ENCODE peak calls at places on chromosomes 12 and 14, in six cellular contexts. One of them, this sample, is unnamed. For H3K27me3, the result is how much of the 10 kb centered on the place peaks cover.

GRCh38 chr14:23513005-23513412 is 38.6 kb downstream of the ZFHX2 start:
- DNase-seq in K562: no peak
- DNase-seq in GM23338: no peak
- DNase-seq in GM12878: no peak
- DNase-seq in HepG2: no peak
- DNase-seq in SK-N-SH: peak
- DNase-seq in this sample: no peak

GRCh38 chr14:101116065-101116464 is 212.5 kb upstream of the RTL1 start:
- DNase-seq in K562: no peak
- DNase-seq in GM23338: peak
- DNase-seq in GM12878: no peak
- DNase-seq in HepG2: no peak
- DNase-seq in SK-N-SH: no peak
- DNase-seq in this sample: no peak

GRCh38 chr12:120764766-120765165 is 39.1 kb downstream of the ACADS start:
- DNase-seq in K562: no peak
- DNase-seq in GM23338: no peak
- DNase-seq in GM12878: no peak
- DNase-seq in HepG2: no peak
- DNase-seq in SK-N-SH: no peak
- DNase-seq in this sample: no peak

GRCh38 chr14:73238941-73239340 is 1.6 kb downstream of the PAPLN start:
- DNase-seq in K562: no peak
- DNase-seq in GM23338: no peak
- DNase-seq in GM12878: no peak
- DNase-seq in HepG2: no peak
- DNase-seq in SK-N-SH: peak
- DNase-seq in this sample: no peak

GRCh38 chr14:74846968-74847549 is 28.9 kb downstream of the PROX2 start:
- DNase-seq in K562: no peak
- DNase-seq in GM23338: no peak
- DNase-seq in GM12878: no peak
- DNase-seq in HepG2: no peak
- DNase-seq in SK-N-SH: no peak
- DNase-seq in this sample: no peak

GRCh38 chr12:114401346-114402320 is 4.3 kb downstream of the TBX5 start:
- DNase-seq in K562: no peak
- DNase-seq in GM23338: no peak
- DNase-seq in GM12878: no peak
- DNase-seq in HepG2: no peak
- DNase-seq in SK-N-SH: no peak
- DNase-seq in this sample: no peak

GRCh38 chr14:101709962-101710891 is 51.3 kb upstream of the PPP2R5C start:
- DNase-seq in K562: peak
- DNase-seq in GM23338: no peak
- DNase-seq in GM12878: no peak
- DNase-seq in HepG2: peak
- DNase-seq in SK-N-SH: no peak
- DNase-seq in this sample: no peak

GRCh38 chr14:96274122-96274910 is 18.3 kb downstream of the BDKRB1 start:
- DNase-seq in K562: no peak
- DNase-seq in GM23338: no peak
- DNase-seq in GM12878: no peak
- DNase-seq in HepG2: no peak
- DNase-seq in SK-N-SH: peak
- DNase-seq in this sample: no peak

GRCh38 chr14:72999316-72999715 is 27.6 kb downstream of the ZFYVE1 start:
- DNase-seq in K562: no peak
- DNase-seq in GM23338: no peak
- DNase-seq in GM12878: no peak
- DNase-seq in HepG2: no peak
- DNase-seq in SK-N-SH: no peak
- DNase-seq in this sample: no peak

GRCh38 chr12:68267892-68268396 is 14.5 kb upstream of the IL22 start:
- DNase-seq in K562: no peak
- DNase-seq in GM23338: no peak
- DNase-seq in GM12878: no peak
- DNase-seq in HepG2: no peak
- DNase-seq in SK-N-SH: no peak
- DNase-seq in this sample: peak

GRCh38 chr12:10052111-10052913 is 21.8 kb downstream of the CLEC9A start:
- DNase-seq in K562: no peak
- DNase-seq in GM23338: no peak
- DNase-seq in GM12878: peak
- DNase-seq in HepG2: no peak
- DNase-seq in SK-N-SH: no peak
- DNase-seq in this sample: no peak

GRCh38 chr14:75521415-75522199 is 662 bp upstream of the BATF start:
- DNase-seq in K562: no peak
- DNase-seq in GM23338: no peak
- DNase-seq in GM12878: no peak
- DNase-seq in HepG2: peak
- DNase-seq in SK-N-SH: no peak
- DNase-seq in this sample: no peak

GRCh38 chr12:71027835-71028234 is 107.3 kb upstream of the PTPRR start:
- DNase-seq in K562: no peak
- DNase-seq in GM23338: no peak
- DNase-seq in GM12878: no peak
- DNase-seq in HepG2: no peak
- DNase-seq in SK-N-SH: no peak
- DNase-seq in this sample: no peak

GRCh38 chr14:54108481-54109471 is 152.2 kb upstream of the BMP4 start:
- DNase-seq in K562: no peak
- DNase-seq in GM23338: no peak
- DNase-seq in GM12878: no peak
- DNase-seq in HepG2: peak
- DNase-seq in SK-N-SH: no peak
- DNase-seq in this sample: no peak

GRCh38 chr12:5969974-5970690 is 25.1 kb upstream of the ANO2 start:
- DNase-seq in K562: no peak
- DNase-seq in GM23338: no peak
- DNase-seq in GM12878: no peak
- DNase-seq in HepG2: no peak
- DNase-seq in SK-N-SH: no peak
- DNase-seq in this sample: no peak

GRCh38 chr14:98470663-98471062 is 801.3 kb downstream of the BCL11B start:
- DNase-seq in K562: no peak
- DNase-seq in GM23338: no peak
- DNase-seq in GM12878: no peak
- DNase-seq in HepG2: no peak
- DNase-seq in SK-N-SH: no peak
- DNase-seq in this sample: no peak

GRCh38 chr14:69132513-69133181 is 20.3 kb downstream of the DCAF5 start:
- DNase-seq in K562: no peak
- DNase-seq in GM23338: no peak
- DNase-seq in GM12878: no peak
- DNase-seq in HepG2: no peak
- DNase-seq in SK-N-SH: no peak
- DNase-seq in this sample: no peak

GRCh38 chr12:27965966-27966365 is 6.6 kb downstream of the PTHLH start:
- DNase-seq in K562: no peak
- DNase-seq in GM23338: no peak
- DNase-seq in GM12878: no peak
- DNase-seq in HepG2: no peak
- DNase-seq in SK-N-SH: no peak
- DNase-seq in this sample: no peak
- H3K27me3 ChIP-seq in K562: under half
- H3K27me3 ChIP-seq in GM23338: half or more
- H3K27me3 ChIP-seq in GM12878: under half
- H3K27me3 ChIP-seq in HepG2: under half
- H3K27me3 ChIP-seq in SK-N-SH: under half
- H3K27me3 ChIP-seq in this sample: under half

DNA sequence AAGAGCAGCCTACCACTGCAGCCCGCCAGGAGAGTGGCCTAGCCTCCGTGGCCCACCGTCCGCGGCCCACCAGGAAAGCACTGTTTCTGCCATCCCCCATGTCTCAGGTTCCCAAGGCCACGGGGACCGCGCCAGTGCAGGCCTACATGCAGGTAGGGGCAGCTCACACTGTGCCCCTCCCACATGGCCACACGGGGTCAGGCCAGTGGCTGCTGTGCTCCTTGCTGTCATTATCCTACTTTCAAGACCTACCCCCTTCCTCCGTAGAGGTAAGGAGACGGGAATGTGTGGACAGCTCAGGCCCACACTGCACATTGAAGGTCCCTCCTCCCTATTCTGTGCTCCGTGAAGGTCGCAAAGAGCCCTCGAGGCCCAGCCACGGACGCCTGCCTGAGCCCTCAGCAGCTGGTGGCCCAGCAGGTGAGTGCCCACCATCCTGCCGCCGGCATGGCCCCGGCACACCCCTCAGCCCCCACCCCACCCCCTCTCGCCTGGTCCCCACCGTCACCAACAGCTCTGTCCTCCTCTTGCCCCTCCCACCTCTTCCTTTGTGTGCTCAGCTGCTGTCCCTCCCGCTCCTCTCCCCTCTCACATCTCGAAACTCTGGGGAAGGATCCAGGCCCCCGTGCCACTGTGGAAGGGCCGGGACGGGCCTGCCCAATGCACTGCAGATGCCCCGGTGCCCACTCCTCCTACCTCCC is 10.0 kb downstream of the DDX51 start:
- DNase-seq in K562: no peak
- DNase-seq in GM23338: peak
- DNase-seq in GM12878: no peak
- DNase-seq in HepG2: no peak
- DNase-seq in SK-N-SH: no peak
- DNase-seq in this sample: no peak
- TF ChIP-seq REST in K562: no peak
- TF ChIP-seq REST in GM23338: no peak
- TF ChIP-seq REST in GM12878: no peak
- TF ChIP-seq REST in HepG2: no peak
- TF ChIP-seq REST in SK-N-SH: no peak
- TF ChIP-seq REST in this sample: no peak

DNA sequence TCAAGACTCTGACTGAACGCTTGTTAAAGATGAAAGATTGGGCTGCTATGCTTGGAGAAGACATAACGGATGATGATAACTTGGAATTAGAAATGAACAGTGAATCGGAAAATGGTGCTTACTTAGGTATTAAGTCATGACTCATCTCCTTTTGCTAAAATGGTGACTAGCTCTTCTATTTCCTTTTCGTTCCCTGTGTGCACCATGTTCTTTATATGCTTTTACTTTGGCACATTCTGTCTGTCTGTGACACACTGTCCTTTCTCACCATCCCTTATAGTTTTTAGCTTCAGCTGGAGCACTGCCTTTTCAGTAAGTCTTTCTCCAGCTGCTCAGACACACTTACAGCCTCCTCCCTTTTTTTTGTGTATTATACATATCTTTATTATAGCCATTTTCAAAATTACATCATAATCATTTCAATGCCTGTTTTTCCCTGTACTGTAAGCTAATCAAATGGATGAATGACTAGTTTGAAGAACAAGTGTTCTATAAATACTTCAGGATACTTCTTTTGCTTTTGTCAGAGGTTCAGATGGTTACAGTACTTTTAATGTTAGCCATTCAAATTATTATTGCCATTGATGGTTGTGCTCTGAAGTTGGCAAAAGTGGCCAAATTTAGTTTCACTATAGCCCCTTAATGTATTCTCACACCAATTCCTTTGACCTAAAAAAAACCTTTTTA is 68.6 kb downstream of the MIA2 start:
- DNase-seq in K562: no peak
- DNase-seq in GM23338: no peak
- DNase-seq in GM12878: no peak
- DNase-seq in HepG2: no peak
- DNase-seq in SK-N-SH: no peak
- DNase-seq in this sample: no peak
- TF ChIP-seq POLR2AphosphoS5 in K562: no peak
- TF ChIP-seq POLR2AphosphoS5 in GM23338: no peak
- TF ChIP-seq POLR2AphosphoS5 in GM12878: no peak
- TF ChIP-seq POLR2AphosphoS5 in HepG2: no peak
- TF ChIP-seq POLR2AphosphoS5 in SK-N-SH: no peak
- TF ChIP-seq POLR2AphosphoS5 in this sample: no peak

GRCh38 chr12:98896938-98897337 is 251.8 kb downstream of the APAF1 start:
- DNase-seq in K562: no peak
- DNase-seq in GM23338: peak
- DNase-seq in GM12878: no peak
- DNase-seq in HepG2: no peak
- DNase-seq in SK-N-SH: no peak
- DNase-seq in this sample: no peak
- H3K27me3 ChIP-seq in K562: under half
- H3K27me3 ChIP-seq in GM23338: under half
- H3K27me3 ChIP-seq in GM12878: under half
- H3K27me3 ChIP-seq in HepG2: under half
- H3K27me3 ChIP-seq in SK-N-SH: under half
- H3K27me3 ChIP-seq in this sample: under half

GRCh38 chr12:7748774-7749296 is 1.7 kb upstream of the CLEC4C start:
- DNase-seq in K562: no peak
- DNase-seq in GM23338: no peak
- DNase-seq in GM12878: no peak
- DNase-seq in HepG2: no peak
- DNase-seq in SK-N-SH: no peak
- DNase-seq in this sample: no peak

GRCh38 chr12:7751394-7751793 is 4.2 kb upstream of the CLEC4C start:
- DNase-seq in K562: no peak
- DNase-seq in GM23338: no peak
- DNase-seq in GM12878: no peak
- DNase-seq in HepG2: no peak
- DNase-seq in SK-N-SH: no peak
- DNase-seq in this sample: no peak

GRCh38 chr12:7747196-7747595 is at the start of gene CLEC4C:
- DNase-seq in K562: no peak
- DNase-seq in GM23338: no peak
- DNase-seq in GM12878: no peak
- DNase-seq in HepG2: no peak
- DNase-seq in SK-N-SH: no peak
- DNase-seq in this sample: peak

GRCh38 chr12:7749442-7749841 is 2.3 kb upstream of the CLEC4C start:
- DNase-seq in K562: no peak
- DNase-seq in GM23338: no peak
- DNase-seq in GM12878: no peak
- DNase-seq in HepG2: no peak
- DNase-seq in SK-N-SH: no peak
- DNase-seq in this sample: no peak

DNA sequence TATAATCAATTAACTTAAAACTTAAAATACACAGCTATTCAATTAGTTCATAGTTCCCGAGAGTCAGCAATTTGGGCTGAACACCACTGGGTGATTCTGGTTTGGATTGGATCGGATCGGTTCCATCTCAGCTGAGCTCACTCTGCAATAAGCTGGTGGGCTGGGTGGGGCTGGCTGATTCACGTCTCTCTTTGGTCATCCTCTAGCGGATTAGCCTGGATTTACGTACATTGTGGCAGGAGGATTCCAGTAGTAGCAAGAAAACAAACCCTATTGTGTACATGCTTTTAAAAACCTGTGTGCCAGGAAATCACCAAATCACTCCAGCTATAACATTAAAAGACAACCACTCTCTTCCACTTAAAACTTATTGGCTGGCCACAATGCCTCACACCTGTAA is 3.2 kb upstream of the CLEC4C start:
- DNase-seq in K562: no peak
- DNase-seq in GM23338: no peak
- DNase-seq in GM12878: no peak
- DNase-seq in HepG2: no peak
- DNase-seq in SK-N-SH: no peak
- DNase-seq in this sample: no peak
- TF ChIP-seq REST in K562: no peak
- TF ChIP-seq REST in GM23338: no peak
- TF ChIP-seq REST in GM12878: no peak
- TF ChIP-seq REST in HepG2: no peak
- TF ChIP-seq REST in SK-N-SH: no peak
- TF ChIP-seq REST in this sample: no peak